ENCODE peak calls at places on chromosomes 13 and 19, in eight cellular contexts. F is Panc1, Y is retinal pigment epithelial cell, M is HFF-Myc, T is tibial artery, N is GM12865, G is SK-N-SH, C is cardiac fibroblast. S is an unnamed sample.

GRCh38 chr19:54114340-54114826 is 1.1 kb downstream of the TFPT start:
- DNase-seq in F (no peak), Y (no peak), M (no peak), T (peak), N (peak), G (peak), C (peak), S (no peak)

GRCh38 chr13:38180670-38181069 is 169.0 kb upstream of the UFM1 start:
- DNase-seq in F (no peak), Y (no peak), M (no peak), T (no peak), N (no peak), G (no peak), C (no peak), S (no peak)

GRCh38 chr13:110448230-110448629 is 113.3 kb downstream of the RAB20 start:
- DNase-seq in F (no peak), Y (peak), M (no peak), T (no peak), N (no peak), G (no peak), C (peak), S (peak)

GRCh38 chr13:94480672-94481145 is 1.2 kb upstream of the DCT start:
- DNase-seq in F (no peak), Y (no peak), M (no peak), T (no peak), N (no peak), G (no peak), C (peak), S (no peak)

GRCh38 chr13:44759222-44759721 is 183.1 kb upstream of the TSC22D1 start:
- DNase-seq in F (no peak), Y (no peak), M (no peak), T (no peak), N (no peak), G (no peak), C (no peak), S (no peak)

GRCh38 chr13:23552661-23553060 is 17.6 kb upstream of the TNFRSF19 start:
- DNase-seq in F (no peak), Y (no peak), M (no peak), T (no peak), N (no peak), G (no peak), C (no peak), S (no peak)

GRCh38 chr13:33057019-33057785 is 41.0 kb downstream of the KL start:
- DNase-seq in F (no peak), Y (no peak), M (no peak), T (peak), N (peak), G (peak), C (peak), S (no peak)

GRCh38 chr19:45428385-45429231 is 4.9 kb upstream of the ERCC1 start:
- DNase-seq in F (no peak), Y (no peak), M (no peak), T (peak), N (no peak), G (peak), C (peak), S (no peak)

GRCh38 chr19:34096020-34096915 is 76.0 kb upstream of the LSM14A start:
- DNase-seq in F (peak), Y (peak), M (peak), T (no peak), N (peak), G (peak), C (peak), S (peak)

GRCh38 chr13:24135674-24136300 is 24.7 kb upstream of the SPATA13 start:
- DNase-seq in F (no peak), Y (peak), M (no peak), T (no peak), N (no peak), G (no peak), C (peak), S (no peak)

GRCh38 chr19:46766569-46767317 is 20.5 kb upstream of the STRN4 start:
- DNase-seq in F (no peak), Y (no peak), M (no peak), T (peak), N (peak), G (peak), C (no peak), S (no peak)

GRCh38 chr13:43377955-43378354 is 354.6 kb downstream of the DNAJC15 start:
- DNase-seq in F (no peak), Y (no peak), M (no peak), T (no peak), N (no peak), G (no peak), C (peak), S (no peak)

GRCh38 chr19:28884786-28885476 is 328.0 kb downstream of the UQCRFS1 start:
- DNase-seq in F (no peak), Y (no peak), M (no peak), T (no peak), N (no peak), G (no peak), C (no peak), S (no peak)

GRCh38 chr13:78160793-78161192 is 242.2 kb upstream of the EDNRB start:
- DNase-seq in F (no peak), Y (no peak), M (peak), T (no peak), N (peak), G (no peak), C (peak), S (peak)

GRCh38 chr19:51311388-51312257 is at the start of gene IGLON5:
- DNase-seq in F (no peak), Y (no peak), M (no peak), T (no peak), N (no peak), G (peak), C (no peak), S (no peak)

GRCh38 chr13:85651440-85651839 is 147.8 kb downstream of the SLITRK6 start:
- DNase-seq in F (no peak), Y (peak), M (no peak), T (no peak), N (no peak), G (no peak), C (no peak), S (no peak)

GRCh38 chr13:21986602-21987001 is 315.7 kb downstream of the FGF9 start:
- DNase-seq in F (no peak), Y (no peak), M (no peak), T (peak), N (no peak), G (no peak), C (peak), S (no peak)

GRCh38 chr19:36771275-36772231 is 1.1 kb downstream of the ZNF850 start:
- DNase-seq in F (peak), Y (peak), M (peak), T (peak), N (peak), G (peak), C (peak), S (peak)

GRCh38 chr13:34620073-34620858 is 321.8 kb upstream of the NBEA start:
- DNase-seq in F (no peak), Y (no peak), M (no peak), T (no peak), N (no peak), G (peak), C (no peak), S (no peak)

GRCh38 chr19:6576869-6577281 is 14.1 kb downstream of the CD70 start:
- DNase-seq in F (no peak), Y (no peak), M (no peak), T (no peak), N (no peak), G (no peak), C (no peak), S (no peak)

GRCh38 chr19:36244066-36244465 is 29.2 kb downstream of the ZNF146 start:
- DNase-seq in F (no peak), Y (no peak), M (no peak), T (no peak), N (no peak), G (no peak), C (no peak), S (no peak)

GRCh38 chr19:11373166-11373884 is 1.1 kb upstream of the SWSAP1 start:
- DNase-seq in F (no peak), Y (no peak), M (no peak), T (no peak), N (peak), G (peak), C (peak), S (no peak)

GRCh38 chr13:50224534-50224933 is 209.3 kb downstream of the KCNRG start:
- DNase-seq in F (no peak), Y (no peak), M (no peak), T (no peak), N (peak), G (no peak), C (peak), S (no peak)

GRCh38 chr13:26037302-26037701 is 14.5 kb downstream of the SHISA2 start:
- DNase-seq in F (no peak), Y (no peak), M (no peak), T (no peak), N (peak), G (no peak), C (peak), S (no peak)

GRCh38 chr13:19185086-19185864 is 3.7 kb upstream of the TUBA3C start:
- DNase-seq in F (no peak), Y (no peak), M (no peak), T (no peak), N (no peak), G (no peak), C (no peak), S (no peak)

GRCh38 chr19:32318884-32319520 is 26.4 kb upstream of the ZNF507 start:
- DNase-seq in F (no peak), Y (no peak), M (no peak), T (no peak), N (no peak), G (peak), C (no peak), S (no peak)
- TF ChIP-seq CTCF in F (peak), Y (peak), M (no peak), T (no peak), N (peak), G (peak), C (no peak), S (no peak)

GRCh38 chr19:57068326-57068725 is 51.5 kb upstream of the USP29 start:
- DNase-seq in F (no peak), Y (no peak), M (no peak), T (no peak), N (no peak), G (no peak), C (no peak), S (no peak)

GRCh38 chr19:57071414-57071813 is 48.4 kb upstream of the USP29 start:
- DNase-seq in F (no peak), Y (no peak), M (no peak), T (no peak), N (no peak), G (no peak), C (no peak), S (no peak)

GRCh38 chr19:57067440-57067839 is 52.3 kb upstream of the USP29 start:
- DNase-seq in F (no peak), Y (no peak), M (no peak), T (no peak), N (no peak), G (no peak), C (no peak), S (no peak)

DNA sequence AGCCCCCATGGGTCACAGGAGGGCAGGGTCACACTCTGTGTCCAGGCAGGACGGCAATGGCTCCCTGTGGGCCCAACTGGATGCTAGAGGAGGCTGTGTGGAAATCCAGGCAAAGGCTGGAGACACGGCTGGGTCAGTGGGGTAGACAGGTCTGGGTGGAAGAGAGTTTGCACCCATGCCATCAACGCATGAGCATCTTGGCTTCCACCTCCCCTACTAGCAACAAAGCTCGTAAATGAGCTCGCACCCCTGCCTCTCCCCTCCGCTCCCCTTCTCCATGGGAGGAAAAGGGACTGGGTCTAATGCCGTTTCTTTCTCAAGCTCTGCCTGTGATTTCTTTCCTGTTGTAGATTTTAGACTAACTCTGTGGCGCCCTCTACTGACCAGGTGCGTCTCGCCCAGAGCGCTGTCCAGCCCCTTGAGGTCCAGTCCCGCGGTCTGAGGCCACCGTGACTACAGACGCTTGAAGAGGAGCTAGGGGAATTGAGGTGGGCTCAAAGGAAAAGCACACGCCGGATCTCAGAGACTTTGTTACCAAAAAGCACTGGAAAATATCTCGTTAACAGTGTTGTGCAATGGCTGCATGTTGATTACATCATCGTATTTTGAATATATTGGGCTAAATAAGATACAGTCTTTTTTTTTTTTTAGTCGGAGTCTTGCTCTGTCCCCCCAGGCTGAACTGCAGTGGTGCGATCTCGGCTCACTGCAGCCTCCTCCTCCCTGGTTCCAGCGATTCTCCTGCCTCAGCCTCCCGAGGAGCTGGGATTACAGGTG is 50.7 kb upstream of the USP29 start:
- DNase-seq in F (no peak), Y (no peak), M (no peak), T (no peak), N (no peak), G (peak), C (no peak), S (no peak)
- TF ChIP-seq CTCF in F (peak), Y (no peak), M (peak), T (no peak), N (no peak), G (no peak), C (no peak), S (no peak)

GRCh38 chr19:4517451-4518057 is 732 bp downstream of the PLIN4 start:
- DNase-seq in F (no peak), Y (no peak), M (no peak), T (no peak), N (no peak), G (no peak), C (no peak), S (no peak)
- TF ChIP-seq CTCF in F (no peak), Y (no peak), M (no peak), T (no peak), N (no peak), G (no peak), C (no peak), S (no peak)

GRCh38 chr19:8506402-8506957 is 4.0 kb upstream of the PRAM1 start:
- DNase-seq in F (no peak), Y (no peak), M (no peak), T (no peak), N (no peak), G (no peak), C (no peak), S (no peak)
- TF ChIP-seq CTCF in F (peak), Y (no peak), M (no peak), T (no peak), N (no peak), G (no peak), C (no peak), S (no peak)

GRCh38 chr19:18675779-18676178 is 7.7 kb upstream of the CRTC1 start:
- DNase-seq in F (no peak), Y (no peak), M (no peak), T (no peak), N (peak), G (no peak), C (peak), S (no peak)
- TF ChIP-seq CTCF in F (no peak), Y (peak), M (peak), T (no peak), N (peak), G (peak), C (peak), S (peak)

DNA sequence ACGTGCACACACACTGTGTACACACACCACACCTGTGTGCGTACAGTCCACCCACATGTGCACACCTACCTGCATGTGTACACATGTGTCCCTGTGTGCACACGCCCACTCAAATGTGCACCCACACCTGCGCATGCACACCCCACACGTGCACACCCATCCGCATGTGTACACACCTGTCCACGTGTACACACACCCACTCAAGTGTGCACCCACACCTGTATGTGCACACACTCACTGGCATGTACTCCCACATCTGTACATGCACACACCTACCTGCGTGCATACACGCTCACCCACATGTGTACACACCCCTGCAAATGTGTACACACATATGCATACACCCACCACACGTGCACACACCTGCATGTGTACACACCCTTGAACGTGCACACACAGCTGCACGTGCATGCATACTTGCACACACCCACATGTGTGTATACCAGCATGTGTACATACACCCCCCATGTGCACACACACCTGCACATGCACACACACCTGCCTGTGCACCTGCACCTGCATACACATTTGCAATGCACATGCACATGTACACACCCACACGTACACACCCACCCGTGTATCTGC is 10.6 kb downstream of the PKN1 start:
- DNase-seq in F (no peak), Y (no peak), M (no peak), T (no peak), N (no peak), G (no peak), C (no peak), S (no peak)
- TF ChIP-seq CTCF in F (no peak), Y (no peak), M (no peak), T (no peak), N (no peak), G (no peak), C (no peak), S (no peak)

GRCh38 chr19:31357315-31357673 is 8.1 kb upstream of the TSHZ3 start:
- DNase-seq in F (no peak), Y (no peak), M (no peak), T (no peak), N (no peak), G (no peak), C (no peak), S (no peak)
- TF ChIP-seq CTCF in F (no peak), Y (no peak), M (no peak), T (no peak), N (no peak), G (no peak), C (no peak), S (no peak)

GRCh38 chr19:48418317-48419064 is 25.0 kb downstream of the GRIN2D start:
- DNase-seq in F (no peak), Y (no peak), M (no peak), T (no peak), N (peak), G (no peak), C (no peak), S (no peak)
- TF ChIP-seq CTCF in F (no peak), Y (no peak), M (no peak), T (no peak), N (peak), G (no peak), C (no peak), S (peak)

DNA sequence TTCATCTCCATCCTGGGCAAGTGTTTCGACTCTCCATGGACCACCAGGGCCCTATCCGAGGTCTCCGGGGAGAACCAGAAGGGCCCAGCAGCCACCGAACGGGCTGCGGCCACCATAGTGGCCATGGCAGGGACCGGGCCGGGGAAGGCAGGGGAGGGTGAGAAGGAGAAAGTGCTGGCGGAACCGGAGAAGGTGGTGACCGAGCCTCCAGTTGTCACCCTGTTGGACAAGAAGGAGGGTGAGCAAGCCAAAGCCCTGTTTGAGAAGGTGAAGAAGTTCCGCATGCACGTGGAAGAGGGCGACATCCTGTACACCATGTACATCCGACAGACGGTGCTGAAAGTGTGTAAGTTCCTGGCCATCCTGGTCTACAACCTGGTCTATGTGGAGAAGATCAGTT is 4.7 kb upstream of the MAP2K7 start:
- DNase-seq in F (no peak), Y (no peak), M (no peak), T (no peak), N (no peak), G (no peak), C (no peak), S (no peak)
- TF ChIP-seq CTCF in F (no peak), Y (no peak), M (no peak), T (no peak), N (no peak), G (no peak), C (no peak), S (no peak)

GRCh38 chr19:43534811-43535761 is 2.1 kb downstream of the ZNF575 start:
- DNase-seq in F (no peak), Y (no peak), M (no peak), T (peak), N (peak), G (peak), C (peak), S (no peak)
- TF ChIP-seq CTCF in F (peak), Y (peak), M (peak), T (peak), N (peak), G (peak), C (peak), S (peak)